ENCODE peak calls at places on chromosomes 2 and 18, in nine cellular contexts. V is GM12865, F is RWPE1, X is left ventricle myocardium inferior, S is AG09309, D is tibial nerve, R is neural progenitor cell, L is neural crest cell, H is K562. Z is an unnamed sample.

GRCh38 chr2:23925702-23926288 is 1.1 kb downstream of the ATAD2B start:
- DNase-seq in V (peak; percentile 95), F (peak; percentile 37), X (peak; percentile 25), S (no peak), D (peak; percentile 41), R (no peak), L (no peak), H (peak; percentile 71), Z (no peak)

GRCh38 chr2:205752421-205752820 is 70.1 kb downstream of the NRP2 start:
- DNase-seq in V (no peak), F (no peak), X (no peak), S (no peak), D (no peak), R (no peak), L (no peak), H (no peak), Z (no peak)

GRCh38 chr2:163713534-163714311 is 22.1 kb downstream of the FIGN start:
- DNase-seq in V (no peak), F (no peak), X (no peak), S (no peak), D (no peak), R (peak; percentile 79), L (no peak), H (no peak), Z (no peak)

GRCh38 chr2:198203306-198203705 is 398.9 kb downstream of the PLCL1 start:
- DNase-seq in V (no peak), F (no peak), X (no peak), S (no peak), D (no peak), R (no peak), L (no peak), H (no peak), Z (no peak)

GRCh38 chr2:166609183-166609959 is 115.3 kb upstream of the SCN7A start:
- DNase-seq in V (no peak), F (no peak), X (no peak), S (no peak), D (no peak), R (no peak), L (no peak), H (no peak), Z (no peak)

GRCh38 chr18:67417864-67418523 is 98.5 kb downstream of the DSEL start:
- DNase-seq in V (peak; percentile 30), F (peak; percentile 5), X (no peak), S (no peak), D (no peak), R (no peak), L (no peak), H (peak; percentile 17), Z (no peak)

GRCh38 chr2:217838409-217838831 is 164.4 kb downstream of the TNS1 start:
- DNase-seq in V (no peak), F (no peak), X (peak; percentile 57), S (no peak), D (no peak), R (peak; percentile 18), L (peak; percentile 18), H (no peak), Z (no peak)

GRCh38 chr18:12308386-12309100 is 502 bp downstream of the TUBB6 start:
- DNase-seq in V (peak; percentile 72), F (peak; percentile 80), X (peak; percentile 89), S (peak; percentile 67), D (peak; percentile 73), R (peak; percentile 87), L (peak; percentile 53), H (peak; percentile 86), Z (no peak)

GRCh38 chr2:104420420-104420819 is 433.5 kb upstream of the POU3F3 start:
- DNase-seq in V (no peak), F (no peak), X (no peak), S (no peak), D (no peak), R (no peak), L (no peak), H (no peak), Z (no peak)

GRCh38 chr2:120926463-120927165 is 190.9 kb downstream of the GLI2 start:
- DNase-seq in V (no peak), F (no peak), X (no peak), S (no peak), D (no peak), R (no peak), L (no peak), H (no peak), Z (no peak)

GRCh38 chr18:23337599-23338444 is 115.3 kb upstream of the RIOK3 start:
- DNase-seq in V (no peak), F (no peak), X (no peak), S (no peak), D (no peak), R (peak; percentile 42), L (peak; percentile 17), H (peak; percentile 20), Z (no peak)

GRCh38 chr2:240163844-240164574 is 23.6 kb upstream of the OTOS start:
- DNase-seq in V (no peak), F (no peak), X (no peak), S (no peak), D (no peak), R (no peak), L (no peak), H (no peak), Z (no peak)

GRCh38 chr2:163155279-163155883 is 316.8 kb upstream of the KCNH7 start:
- DNase-seq in V (peak; percentile 28), F (peak; percentile 38), X (no peak), S (no peak), D (no peak), R (peak; percentile 48), L (no peak), H (peak; percentile 24), Z (no peak)

GRCh38 chr2:187573722-187574121 is 19.5 kb upstream of the TFPI start:
- DNase-seq in V (no peak), F (no peak), X (no peak), S (no peak), D (no peak), R (no peak), L (no peak), H (no peak), Z (no peak)

GRCh38 chr2:187576906-187577305 is 22.7 kb upstream of the TFPI start:
- DNase-seq in V (no peak), F (no peak), X (no peak), S (no peak), D (no peak), R (peak; percentile 36), L (no peak), H (no peak), Z (no peak)

GRCh38 chr2:187575081-187576067 is 21.1 kb upstream of the TFPI start:
- DNase-seq in V (no peak), F (no peak), X (no peak), S (no peak), D (no peak), R (no peak), L (no peak), H (no peak), Z (no peak)

GRCh38 chr2:187580462-187581124 is 26.4 kb upstream of the TFPI start:
- DNase-seq in V (peak; percentile 55), F (peak; percentile 48), X (no peak), S (peak; percentile 38), D (no peak), R (peak; percentile 61), L (no peak), H (peak; percentile 80), Z (no peak)

DNA sequence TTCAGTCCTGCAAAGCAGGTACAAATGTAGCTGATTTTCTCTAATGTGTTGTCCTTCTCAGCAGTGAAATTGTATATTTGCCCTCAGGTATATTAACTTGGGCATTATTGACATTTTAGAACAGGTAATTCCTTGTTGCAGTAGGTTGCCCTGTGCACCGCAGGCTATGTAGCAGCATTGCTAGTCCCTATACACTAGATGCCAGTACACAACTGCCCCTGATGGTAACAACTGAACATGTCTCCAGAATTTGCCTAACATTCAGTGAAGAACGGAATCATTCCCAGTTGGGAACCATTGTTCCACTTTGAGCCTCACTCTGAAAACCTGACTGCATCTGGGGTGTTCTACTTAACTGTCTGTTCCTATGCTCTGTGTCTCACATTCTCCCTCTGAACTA is 23.1 kb upstream of the TFPI start:
- DNase-seq in V (no peak), F (no peak), X (no peak), S (no peak), D (no peak), R (peak; percentile 59), L (no peak), H (no peak), Z (no peak)
- TF ChIP-seq CTCF in V (no peak), F (no peak), X (no peak), S (no peak), D (no peak), R (peak; percentile 32), L (no peak), H (no peak), Z (no peak)

DNA sequence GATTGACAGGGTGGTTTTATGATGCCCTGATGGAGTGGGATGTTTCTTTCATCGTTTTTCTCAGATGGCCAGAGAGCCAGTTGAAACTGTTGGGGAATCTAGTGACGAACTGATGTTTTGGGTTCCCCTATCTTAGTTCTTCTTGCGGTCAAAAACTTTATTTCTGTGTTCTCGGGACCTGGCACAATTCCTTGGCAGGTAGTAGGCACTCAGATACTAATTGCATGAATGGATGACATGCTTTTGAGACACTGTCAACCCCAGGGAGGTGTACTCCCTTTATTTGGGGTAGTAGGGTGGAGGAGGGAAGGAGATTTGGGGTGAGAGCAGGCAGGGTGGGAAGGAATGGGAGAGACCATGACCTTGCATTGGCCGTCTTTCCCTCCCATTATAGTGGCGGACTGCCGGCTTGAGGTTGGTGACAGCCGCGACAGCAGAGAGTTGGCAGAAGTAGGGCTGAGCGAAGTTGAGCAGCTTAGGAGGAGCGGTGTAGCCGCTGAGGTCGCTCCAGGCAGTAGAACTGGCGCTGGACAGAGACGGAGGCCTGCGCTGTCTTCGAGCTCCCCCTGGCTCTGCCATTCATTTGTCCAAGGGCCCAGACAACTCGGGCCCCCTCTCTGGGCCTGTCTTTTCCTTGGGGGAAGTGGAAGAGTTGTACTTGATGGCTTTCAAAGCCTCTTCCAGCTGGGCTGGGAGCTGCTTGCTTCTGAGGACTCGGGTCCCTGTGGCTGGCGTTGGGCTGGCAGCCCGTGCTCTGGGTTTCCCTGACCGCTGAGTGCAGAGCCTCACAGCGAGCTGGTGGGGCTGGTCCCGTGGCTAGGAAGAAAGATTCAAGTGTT is 2.6 kb downstream of the TET3 start:
- DNase-seq in V (peak; percentile 69), F (no peak), X (peak; percentile 46), S (no peak), D (no peak), R (peak; percentile 54), L (peak; percentile 14), H (peak; percentile 78), Z (no peak)
- TF ChIP-seq CTCF in V (peak; percentile 15), F (no peak), X (peak; percentile 46), S (no peak), D (no peak), R (no peak), L (no peak), H (peak; percentile 85), Z (peak; percentile 7)

DNA sequence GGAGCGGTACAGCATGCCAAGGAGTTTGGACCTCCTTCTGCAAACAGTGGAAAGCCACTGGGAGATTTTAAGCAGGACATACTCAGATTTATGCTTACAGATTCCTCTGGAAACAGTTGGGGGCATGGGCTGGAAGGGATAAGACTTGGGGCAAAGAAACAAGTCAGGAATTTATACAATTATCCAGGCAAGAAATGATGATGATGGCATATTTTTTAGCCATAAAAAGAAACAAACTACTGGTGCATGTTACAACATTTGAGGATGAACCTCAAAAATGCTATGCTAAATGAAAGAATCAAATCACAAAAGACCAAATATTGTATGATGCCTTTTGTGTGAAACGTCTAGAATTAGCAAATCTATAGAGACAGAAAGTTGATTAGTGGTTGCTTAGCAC is 13.5 kb upstream of the VIT start:
- DNase-seq in V (no peak), F (no peak), X (no peak), S (no peak), D (no peak), R (no peak), L (no peak), H (no peak), Z (no peak)
- TF ChIP-seq CTCF in V (no peak), F (no peak), X (no peak), S (no peak), D (no peak), R (no peak), L (no peak), H (no peak), Z (no peak)

GRCh38 chr18:37393945-37394609 is 171.5 kb downstream of the CELF4 start:
- DNase-seq in V (peak; percentile 26), F (peak; percentile 7), X (peak; percentile 83), S (peak; percentile 63), D (peak; percentile 25), R (peak; percentile 95), L (peak; percentile 82), H (peak; percentile 65), Z (peak; percentile 100)
- TF ChIP-seq CTCF in V (no peak), F (peak; percentile 9), X (peak; percentile 23), S (no peak), D (no peak), R (peak; percentile 44), L (no peak), H (no peak), Z (no peak)

Z was measured in D721Med.